ENCODE peak calls at places on chromosomes 12 and 14, in five cellular contexts. M is body of pancreas, O is thoracic aorta, X is pancreas, P is psoas muscle. V is an unnamed sample. For H3K36me3, the result is how much of the 10 kb centered on the place peaks cover.

GRCh38 chr12:29735604-29736003 is 48.1 kb downstream of the TMTC1 start:
- DNase-seq in M (no peak), O (no peak), X (no peak), P (no peak), V (no peak)

GRCh38 chr14:67137744-67138371 is 51.4 kb upstream of the GARIN2 start:
- DNase-seq in M (no peak), O (no peak), X (no peak), P (no peak), V (no peak)

GRCh38 chr12:55842681-55843429 is at the start of gene MMP19:
- DNase-seq in M (no peak), O (no peak), X (no peak), P (no peak), V (no peak)

GRCh38 chr12:12836571-12836970 is 23.4 kb downstream of the DDX47 start:
- DNase-seq in M (no peak), O (no peak), X (no peak), P (no peak), V (no peak)

GRCh38 chr12:106974525-106974924 is 12.4 kb downstream of the MTERF2 start:
- DNase-seq in M (peak), O (no peak), X (no peak), P (no peak), V (no peak)

GRCh38 chr12:62537544-62537943 is 70.9 kb downstream of the MON2 start:
- DNase-seq in M (peak), O (no peak), X (no peak), P (no peak), V (no peak)

GRCh38 chr12:121802843-121803698 is 738 bp upstream of the SETD1B start:
- DNase-seq in M (peak), O (peak), X (peak), P (peak), V (peak)

GRCh38 chr12:105204127-105204526 is 31.8 kb downstream of the APPL2 start:
- DNase-seq in M (no peak), O (no peak), X (no peak), P (no peak), V (no peak)

GRCh38 chr14:88289214-88289613 is 33.9 kb downstream of the KCNK10 start:
- DNase-seq in M (no peak), O (no peak), X (no peak), P (no peak), V (no peak)

GRCh38 chr14:72845196-72845595 is 48.7 kb downstream of the DPF3 start:
- DNase-seq in M (no peak), O (no peak), X (no peak), P (no peak), V (no peak)

GRCh38 chr12:130162267-130162666 is at the start of gene FZD10:
- DNase-seq in M (no peak), O (no peak), X (no peak), P (no peak), V (peak)

GRCh38 chr14:74549588-74549987 is 56.0 kb downstream of the ISCA2 start:
- DNase-seq in M (no peak), O (no peak), X (no peak), P (peak), V (no peak)

GRCh38 chr14:94458558-94459200 is 6.1 kb upstream of the SERPINA11 start:
- DNase-seq in M (no peak), O (no peak), X (no peak), P (no peak), V (no peak)

GRCh38 chr12:2633825-2634200 is 161.0 kb upstream of the FKBP4 start:
- DNase-seq in M (no peak), O (no peak), X (no peak), P (peak), V (no peak)

GRCh38 chr12:123064356-123064755 is 83.9 kb downstream of the ARL6IP4 start:
- DNase-seq in M (no peak), O (no peak), X (peak), P (peak), V (no peak)

GRCh38 chr12:57096748-57097553 is 8.0 kb downstream of the NAB2 start:
- DNase-seq in M (no peak), O (no peak), X (peak), P (no peak), V (no peak)

GRCh38 chr12:75389706-75390105 is 1.2 kb upstream of the GLIPR1L2 start:
- DNase-seq in M (no peak), O (no peak), X (no peak), P (no peak), V (no peak)

GRCh38 chr12:75390156-75390898 is 562 bp upstream of the GLIPR1L2 start:
- DNase-seq in M (no peak), O (no peak), X (no peak), P (no peak), V (no peak)

GRCh38 chr12:75390899-75391538 is at the start of gene GLIPR1L2:
- DNase-seq in M (peak), O (peak), X (peak), P (peak), V (peak)

DNA sequence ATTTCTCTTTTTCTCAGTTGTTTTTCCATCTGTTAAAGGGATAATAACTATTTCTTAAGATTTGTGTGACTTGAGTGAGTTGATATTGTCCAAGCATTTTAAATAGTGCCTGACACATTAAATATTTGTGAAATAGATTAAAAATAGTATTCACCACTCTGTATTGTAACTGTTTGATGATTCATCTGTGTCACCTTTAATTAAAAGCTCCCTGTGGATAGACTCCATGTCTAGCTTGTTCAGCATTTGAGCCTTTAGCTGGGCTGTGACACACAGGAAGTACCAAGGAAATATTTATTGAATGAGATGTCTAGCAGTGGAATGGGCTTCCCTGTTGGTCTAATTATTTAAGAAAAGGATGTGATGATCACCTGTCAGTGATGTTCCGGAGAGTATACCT is 1.8 kb upstream of the GLIPR1L2 start:
- DNase-seq in M (no peak), O (no peak), X (no peak), P (no peak), V (no peak)
- H3K4me3 ChIP-seq in M (no peak), O (peak), X (no peak), P (peak), V (no peak)

GRCh38 chr14:50045039-50045711 is 71.2 kb downstream of the VCPKMT start:
- DNase-seq in M (peak), O (peak), X (peak), P (peak), V (peak)

GRCh38 chr14:50041980-50042379 is 74.4 kb downstream of the VCPKMT start:
- DNase-seq in M (no peak), O (no peak), X (no peak), P (no peak), V (no peak)

GRCh38 chr14:50045837-50046236 is 70.5 kb downstream of the VCPKMT start:
- DNase-seq in M (no peak), O (no peak), X (no peak), P (no peak), V (no peak)

GRCh38 chr14:50047274-50047676 is 69.1 kb downstream of the VCPKMT start:
- DNase-seq in M (peak), O (no peak), X (no peak), P (no peak), V (peak)

DNA sequence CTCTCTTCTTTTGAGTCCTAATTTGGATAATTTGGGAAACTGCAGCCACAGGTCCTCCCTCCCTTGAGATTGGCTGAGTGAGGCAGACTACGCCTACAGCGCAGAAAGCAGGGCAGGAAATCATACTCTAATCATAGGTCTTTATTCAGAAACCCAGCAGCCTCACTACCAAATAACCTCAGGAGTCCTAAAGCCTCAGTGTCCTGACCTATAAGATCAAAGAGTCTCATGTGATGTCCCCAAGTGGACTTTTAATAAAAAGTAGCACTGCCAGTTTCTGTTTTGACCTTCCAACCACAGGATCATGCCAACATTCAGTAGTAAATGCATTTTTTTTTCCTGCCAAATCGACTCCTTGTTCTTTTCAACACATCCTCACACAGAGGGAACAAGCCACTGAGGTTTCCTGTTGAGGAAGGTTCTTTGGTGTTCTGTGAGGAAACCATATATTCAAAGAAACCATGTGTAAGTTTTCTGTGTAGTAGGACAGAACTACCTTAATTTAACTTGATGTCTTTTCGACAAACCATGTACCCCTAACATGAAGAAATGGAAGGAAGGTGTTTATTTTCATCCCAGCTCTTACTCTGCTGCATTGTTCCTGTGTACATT is 72.2 kb downstream of the VCPKMT start:
- DNase-seq in M (no peak), O (no peak), X (no peak), P (no peak), V (no peak)
- H3K36me3 ChIP-seq in M (under half), O (under half), X (under half), P (under half), V (under half)

GRCh38 chr14:58398895-58399294 is 3.2 kb downstream of the TOMM20L start:
- DNase-seq in M (no peak), O (no peak), X (no peak), P (no peak), V (no peak)

GRCh38 chr14:58395815-58396626 is at the start of gene TOMM20L:
- DNase-seq in M (peak), O (peak), X (peak), P (peak), V (peak)

GRCh38 chr14:58398495-58398894 is 2.8 kb downstream of the TOMM20L start:
- DNase-seq in M (no peak), O (no peak), X (no peak), P (no peak), V (no peak)

GRCh38 chr14:58390830-58391229 is 4.9 kb upstream of the TOMM20L start:
- DNase-seq in M (no peak), O (no peak), X (no peak), P (no peak), V (no peak)

DNA sequence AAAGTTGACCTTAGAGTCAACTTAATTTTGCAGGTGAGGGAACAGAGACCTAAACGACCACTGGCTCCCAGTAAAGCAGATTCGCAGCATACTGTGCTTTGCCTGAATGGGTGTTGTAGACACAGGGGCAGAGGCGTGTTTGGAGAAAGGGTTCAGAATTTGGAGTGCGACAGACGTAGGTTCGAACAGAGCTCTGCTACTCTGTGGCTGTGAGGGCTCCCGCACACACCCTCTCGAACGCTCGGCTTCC is 240 bp upstream of the TOMM20L start:
- DNase-seq in M (no peak), O (no peak), X (no peak), P (no peak), V (no peak)
- H3K4me3 ChIP-seq in M (peak), O (peak), X (peak), P (peak), V (peak)

GRCh38 chr12:132807295-132808222 is 21.1 kb downstream of the GOLGA3 start:
- DNase-seq in M (no peak), O (no peak), X (peak), P (no peak), V (no peak)

GRCh38 chr12:132814232-132814631 is 14.4 kb downstream of the GOLGA3 start:
- DNase-seq in M (no peak), O (no peak), X (no peak), P (no peak), V (no peak)

GRCh38 chr12:132813443-132813842 is 15.2 kb downstream of the GOLGA3 start:
- DNase-seq in M (no peak), O (no peak), X (no peak), P (no peak), V (no peak)

GRCh38 chr12:132818562-132818961 is 10.1 kb downstream of the GOLGA3 start:
- DNase-seq in M (no peak), O (no peak), X (peak), P (no peak), V (no peak)

DNA sequence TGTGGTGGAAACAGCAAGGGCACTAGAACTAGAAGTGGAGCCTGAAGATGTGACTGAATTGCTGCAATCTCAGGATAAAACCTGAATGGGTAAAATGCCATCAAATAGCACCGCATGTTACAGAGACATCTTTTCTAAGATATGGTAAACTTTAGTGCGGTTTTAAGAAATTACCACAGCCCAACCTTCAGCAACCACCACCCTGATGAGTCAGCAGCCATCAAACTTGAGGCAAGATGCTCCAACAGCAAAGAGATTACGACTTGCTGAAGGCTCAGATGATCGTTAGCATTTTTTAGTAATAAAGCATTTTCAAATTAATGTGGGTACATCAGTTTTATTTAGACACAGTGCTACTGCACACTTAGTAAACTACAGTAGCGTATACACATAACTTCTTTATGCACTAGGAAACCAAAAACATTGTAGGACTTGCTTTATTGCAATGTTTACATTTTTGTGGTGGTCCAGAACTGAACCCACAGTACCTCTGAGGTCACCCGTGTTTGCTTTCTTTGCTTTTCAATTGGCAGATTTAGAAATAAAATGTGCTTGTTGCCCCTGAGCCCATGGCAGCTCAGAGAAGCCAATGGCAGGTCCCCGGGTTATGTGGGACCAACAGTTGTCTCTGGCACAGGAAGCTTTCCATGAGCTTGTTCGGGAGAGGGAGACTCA is 15.9 kb downstream of the GOLGA3 start:
- DNase-seq in M (no peak), O (no peak), X (no peak), P (no peak), V (no peak)
- H3K36me3 ChIP-seq in M (under half), O (half or more), X (under half), P (half or more), V (under half)

DNA sequence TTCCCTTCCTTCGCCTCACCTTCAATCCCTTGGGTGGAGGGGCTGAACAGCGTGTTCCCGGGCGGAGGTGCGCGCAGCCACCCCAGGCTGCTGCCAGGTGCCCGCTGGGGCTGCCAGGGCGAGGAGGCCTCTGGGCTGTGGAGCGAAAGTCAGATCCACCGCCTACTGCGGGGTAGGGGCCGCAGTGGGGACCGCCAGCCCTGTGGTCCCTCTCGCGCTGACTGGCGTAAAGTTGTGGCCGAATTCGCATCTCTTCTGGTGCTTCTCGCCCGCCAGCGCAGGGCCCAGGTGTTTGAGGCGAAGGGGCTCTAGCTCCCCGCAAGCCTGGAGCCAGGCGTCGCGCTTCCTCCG is 6.9 kb upstream of the HOXC4 start:
- DNase-seq in M (no peak), O (no peak), X (no peak), P (no peak), V (no peak)
- H3K4me3 ChIP-seq in M (no peak), O (no peak), X (peak), P (no peak), V (no peak)

DNA sequence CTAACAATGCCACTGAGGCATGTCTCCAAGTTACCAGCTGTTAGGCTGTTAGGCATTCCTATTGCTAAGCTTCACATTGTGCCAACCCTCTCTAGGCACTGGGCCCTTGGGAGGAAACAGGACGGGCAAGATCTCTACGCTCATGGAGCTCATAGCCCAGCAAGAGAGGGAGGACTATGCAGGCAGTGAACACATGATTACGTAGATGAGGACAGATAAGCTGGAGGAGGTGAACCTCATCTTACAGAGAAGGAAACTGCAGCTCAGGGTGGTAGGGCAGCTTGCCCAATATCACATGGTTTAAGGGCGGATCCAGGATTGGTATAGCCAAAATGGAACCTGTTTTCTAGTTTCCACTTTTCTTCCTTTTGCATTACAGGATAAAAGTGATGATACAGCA is 7.8 kb downstream of the UBE3B start:
- DNase-seq in M (no peak), O (no peak), X (no peak), P (no peak), V (no peak)
- H3K36me3 ChIP-seq in M (under half), O (half or more), X (under half), P (half or more), V (under half)

DNA sequence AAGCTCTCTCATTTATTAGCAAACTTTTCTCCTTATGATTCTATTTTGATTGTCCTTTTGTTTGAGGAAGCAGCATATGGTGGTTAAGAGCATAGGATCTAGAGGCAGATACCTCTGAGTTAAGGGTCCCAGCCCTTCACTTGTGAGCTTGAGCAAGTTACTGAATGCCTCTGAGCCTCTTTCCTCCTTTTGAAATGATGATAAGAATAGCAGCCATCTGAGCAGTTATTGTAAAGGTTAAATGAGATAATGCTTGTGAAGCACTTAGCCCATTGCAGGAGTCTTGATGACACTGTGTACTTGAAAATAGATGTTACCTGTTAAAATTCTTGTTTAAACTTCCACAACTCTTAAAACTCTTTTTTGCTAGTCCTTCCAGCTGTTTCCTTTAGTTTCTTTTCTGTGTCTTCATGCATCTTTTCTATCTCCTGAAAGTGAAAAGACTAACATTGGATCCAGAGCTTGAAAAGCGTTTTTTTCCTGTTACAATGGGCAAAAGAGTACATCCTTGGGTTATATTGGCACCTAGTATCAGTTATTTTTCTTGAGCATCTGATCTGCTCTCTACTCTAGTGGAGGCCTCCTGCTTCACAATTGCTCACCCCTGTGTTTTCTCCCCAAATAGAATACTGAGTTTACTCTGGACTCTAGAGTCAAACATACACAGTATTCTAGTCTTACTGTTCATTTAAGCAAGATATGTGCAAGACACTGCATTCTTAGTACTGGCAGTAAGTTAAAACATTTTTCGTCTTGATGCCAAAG is 3.1 kb downstream of the HIF1A start:
- DNase-seq in M (no peak), O (no peak), X (no peak), P (no peak), V (no peak)
- H3K4me3 ChIP-seq in M (no peak), O (peak), X (peak), P (peak), V (no peak)

GRCh38 chr12:4277205-4277543 is 3.6 kb downstream of the CCND2 start:
- DNase-seq in M (no peak), O (no peak), X (no peak), P (no peak), V (no peak)

GRCh38 chr12:4277856-4278581 is 4.5 kb downstream of the CCND2 start:
- DNase-seq in M (no peak), O (no peak), X (no peak), P (no peak), V (no peak)

GRCh38 chr12:4279120-4279690 is 5.6 kb downstream of the CCND2 start:
- DNase-seq in M (no peak), O (no peak), X (no peak), P (no peak), V (peak)

GRCh38 chr12:4276524-4277204 is 3.1 kb downstream of the CCND2 start:
- DNase-seq in M (peak), O (peak), X (peak), P (peak), V (peak)

GRCh38 chr12:4278582-4278939 is 5.0 kb downstream of the CCND2 start:
- DNase-seq in M (no peak), O (no peak), X (no peak), P (peak), V (peak)
- H3K36me3 ChIP-seq in M (under half), O (under half), X (under half), P (under half), V (under half)

GRCh38 chr12:11555743-11556625 is 93.5 kb upstream of the ETV6 start:
- DNase-seq in M (peak), O (no peak), X (no peak), P (no peak), V (no peak)
- H3K4me3 ChIP-seq in M (no peak), O (peak), X (peak), P (no peak), V (no peak)

GRCh38 chr12:111506260-111506659 is 92.9 kb downstream of the ATXN2 start:
- DNase-seq in M (no peak), O (no peak), X (no peak), P (no peak), V (no peak)
- H3K36me3 ChIP-seq in M (under half), O (under half), X (under half), P (half or more), V (under half)